ENCODE peak calls at places on chromosomes 16 and 17, in nine cellular contexts. D is heart left ventricle; J is ascending aorta; V is A549; C is Panc1; W is HCT116; Q is mucosa of descending colon; M is CD4-positive, alpha-beta memory T cell; R is prostate gland. Y is an unnamed sample.
A peak's percentile ranks its signal among the peaks of the same experiment; 100 is the strongest.

GRCh38 chr17:17783825-17784598 is 52.8 kb downstream of the SREBF1 start:
- DNase-seq in D (peak; percentile 75), J (no peak), V (no peak), C (no peak), W (no peak), Q (peak; percentile 75), M (peak; percentile 11), R (peak; percentile 52), Y (peak; percentile 46)

GRCh38 chr16:85436636-85437160 is 176.4 kb upstream of the GSE1 start:
- DNase-seq in D (peak; percentile 52), J (no peak), V (no peak), C (no peak), W (no peak), Q (peak; percentile 89), M (no peak), R (peak; percentile 31), Y (peak; percentile 78)

GRCh38 chr17:40092581-40092980 is 7.8 kb downstream of the NR1D1 start:
- DNase-seq in D (peak; percentile 39), J (no peak), V (no peak), C (no peak), W (no peak), Q (no peak), M (no peak), R (no peak), Y (no peak)

GRCh38 chr17:57988301-57989010 is 402 bp upstream of the VEZF1 start:
- DNase-seq in D (peak; percentile 84), J (no peak), V (peak; percentile 77), C (no peak), W (peak; percentile 51), Q (peak; percentile 88), M (peak; percentile 75), R (peak; percentile 64), Y (peak; percentile 73)

GRCh38 chr16:50083996-50084395 is 18.2 kb downstream of the HEATR3 start:
- DNase-seq in D (no peak), J (no peak), V (no peak), C (no peak), W (no peak), Q (no peak), M (no peak), R (no peak), Y (no peak)

GRCh38 chr17:57549996-57550395 is 195.1 kb downstream of the CCDC182 start:
- DNase-seq in D (no peak), J (no peak), V (no peak), C (no peak), W (no peak), Q (no peak), M (no peak), R (no peak), Y (no peak)

GRCh38 chr16:25198021-25198420 is 18.7 kb upstream of the AQP8 start:
- DNase-seq in D (no peak), J (no peak), V (peak; percentile 18), C (no peak), W (peak; percentile 51), Q (no peak), M (no peak), R (no peak), Y (no peak)

GRCh38 chr16:11572301-11572995 is 14.3 kb downstream of the LITAF start:
- DNase-seq in D (no peak), J (no peak), V (no peak), C (no peak), W (no peak), Q (no peak), M (peak; percentile 79), R (no peak), Y (no peak)

GRCh38 chr17:57679356-57679755 is 65.7 kb downstream of the CCDC182 start:
- DNase-seq in D (no peak), J (no peak), V (no peak), C (no peak), W (no peak), Q (no peak), M (no peak), R (no peak), Y (no peak)

GRCh38 chr17:4219241-4219640 is 44.5 kb downstream of the ANKFY1 start:
- DNase-seq in D (no peak), J (no peak), V (no peak), C (no peak), W (no peak), Q (no peak), M (no peak), R (no peak), Y (no peak)

GRCh38 chr17:54968954-54969400 is 412 bp downstream of the STXBP4 start:
- DNase-seq in D (no peak), J (no peak), V (no peak), C (no peak), W (no peak), Q (no peak), M (no peak), R (peak; percentile 24), Y (no peak)

GRCh38 chr17:1398900-1399299 is 1.1 kb downstream of the YWHAE start:
- DNase-seq in D (no peak), J (no peak), V (peak; percentile 37), C (no peak), W (no peak), Q (no peak), M (peak; percentile 18), R (peak; percentile 20), Y (no peak)

GRCh38 chr16:4345439-4346204 is 5.5 kb downstream of the PAM16 start:
- DNase-seq in D (no peak), J (no peak), V (no peak), C (no peak), W (no peak), Q (no peak), M (no peak), R (no peak), Y (peak; percentile 53)

GRCh38 chr16:9516444-9516843 is 425.0 kb downstream of the HAPSTR1 start:
- DNase-seq in D (no peak), J (no peak), V (no peak), C (no peak), W (no peak), Q (no peak), M (no peak), R (no peak), Y (no peak)

GRCh38 chr16:3022697-3023414 is 886 bp downstream of the HCFC1R1 start:
- DNase-seq in D (peak; percentile 75), J (peak; percentile 47), V (peak; percentile 86), C (no peak), W (no peak), Q (peak; percentile 69), M (no peak), R (no peak), Y (no peak)

GRCh38 chr17:5419959-5420653 is at the start of gene RPAIN:
- DNase-seq in D (peak; percentile 94), J (peak; percentile 69), V (peak; percentile 93), C (no peak), W (peak; percentile 81), Q (peak; percentile 93), M (peak; percentile 88), R (peak; percentile 91), Y (peak; percentile 93)

DNA sequence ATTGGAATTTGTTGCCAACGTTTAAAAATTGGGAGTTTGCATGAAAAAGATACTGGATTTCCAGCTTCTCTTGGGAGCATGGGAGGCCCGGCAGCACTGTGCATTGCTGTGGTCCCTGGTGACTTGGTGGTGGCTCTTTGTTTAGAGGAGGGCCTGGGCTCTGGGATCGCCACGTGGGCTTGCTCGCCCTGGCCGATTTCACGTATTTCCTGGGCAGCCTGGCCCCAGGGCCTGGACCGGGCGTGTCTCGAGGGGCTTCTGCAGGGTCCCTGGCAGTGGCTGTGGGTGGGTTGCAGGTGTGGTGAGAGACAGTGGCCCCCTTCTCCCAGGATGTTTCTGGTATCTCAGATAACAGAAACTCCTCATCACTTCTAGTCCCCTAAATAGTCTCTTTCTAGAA is 67.9 kb downstream of the ATP2C2 start:
- DNase-seq in D (no peak), J (no peak), V (no peak), C (no peak), W (no peak), Q (no peak), M (no peak), R (no peak), Y (no peak)
- H3K4me3 ChIP-seq in D (no peak overlapping the region), J (no peak overlapping the region), V (no peak overlapping the region), C (no peak overlapping the region), W (no peak overlapping the region), Q (no peak overlapping the region), M (no peak overlapping the region), R (no peak overlapping the region), Y (no peak overlapping the region)

GRCh38 chr17:9035249-9035648 is 13.9 kb downstream of the NTN1 start:
- DNase-seq in D (no peak), J (no peak), V (no peak), C (no peak), W (no peak), Q (no peak), M (no peak), R (no peak), Y (no peak)

GRCh38 chr17:9037741-9038140 is 16.4 kb downstream of the NTN1 start:
- DNase-seq in D (no peak), J (no peak), V (no peak), C (no peak), W (no peak), Q (no peak), M (no peak), R (no peak), Y (no peak)

GRCh38 chr17:9038380-9038779 is 17.1 kb downstream of the NTN1 start:
- DNase-seq in D (no peak), J (no peak), V (no peak), C (no peak), W (no peak), Q (no peak), M (no peak), R (no peak), Y (no peak)

GRCh38 chr17:9032583-9032982 is 11.3 kb downstream of the NTN1 start:
- DNase-seq in D (no peak), J (no peak), V (no peak), C (no peak), W (no peak), Q (no peak), M (no peak), R (no peak), Y (no peak)

DNA sequence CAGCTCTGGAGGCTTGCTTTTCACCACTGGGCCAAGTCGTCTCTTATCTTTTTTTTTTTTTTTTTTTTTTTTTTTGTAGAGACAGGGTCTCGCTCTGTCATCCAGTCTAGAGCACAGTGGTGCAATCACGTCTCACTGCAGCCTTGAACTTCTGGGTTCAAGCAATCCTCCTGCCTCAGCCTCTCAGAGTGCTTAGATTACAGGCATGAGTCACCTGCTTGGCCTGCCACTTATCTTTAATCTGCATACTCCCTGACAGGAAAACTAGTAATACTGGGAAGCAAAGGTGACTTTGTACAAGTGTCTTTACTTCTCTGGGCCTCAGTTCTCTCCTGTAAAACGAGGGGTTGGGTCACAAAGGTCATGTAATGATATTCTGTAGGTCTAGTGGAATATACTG is 15.0 kb downstream of the NTN1 start:
- DNase-seq in D (no peak), J (no peak), V (no peak), C (no peak), W (no peak), Q (no peak), M (no peak), R (no peak), Y (no peak)
- H3K9me3 ChIP-seq in D (peaks cover 12% of the 10 kb centered on the region), J (no peaks in the 10 kb centered on the region), V (peaks cover 7% of the 10 kb centered on the region), C (no peaks in the 10 kb centered on the region), W (no peaks in the 10 kb centered on the region), Q (no peaks in the 10 kb centered on the region), M (no peaks in the 10 kb centered on the region), R (no peaks in the 10 kb centered on the region), Y (no peaks in the 10 kb centered on the region)

GRCh38 chr17:80416260-80416939 is 1.4 kb downstream of the ENDOV start:
- DNase-seq in D (no peak), J (no peak), V (no peak), C (no peak), W (no peak), Q (no peak), M (no peak), R (no peak), Y (no peak)
- H3K4me3 ChIP-seq in D (peak overlapping the region; percentile 64), J (peak overlapping the region; percentile 93), V (peak overlapping the region; percentile 74), C (peak overlapping the region; percentile 93), W (peak overlapping the region; percentile 100), Q (no peak overlapping the region), M (no peak overlapping the region), R (peak overlapping the region; percentile 93), Y (no peak overlapping the region)

GRCh38 chr16:35386619-35387018 is 1927.2 kb downstream of the TP53TG3F start:
- DNase-seq in D (no peak), J (no peak), V (no peak), C (no peak), W (no peak), Q (no peak), M (no peak), R (no peak), Y (no peak)
- H3K9me3 ChIP-seq in D (no peaks in the 10 kb centered on the region), J (no peaks in the 10 kb centered on the region), V (no peaks in the 10 kb centered on the region), C (no peaks in the 10 kb centered on the region), W (no peaks in the 10 kb centered on the region), Q (peaks cover 41% of the 10 kb centered on the region), M (no peaks in the 10 kb centered on the region), R (no peaks in the 10 kb centered on the region), Y (no peaks in the 10 kb centered on the region)